ENCODE peak calls at places on chromosomes 12 and 14, in six cellular contexts. One of them, this sample, is unnamed.

GRCh38 chr14:68476212-68476964 is 316.5 kb downstream of the ZFP36L1 start:
- DNase-seq in DND-41: no peak
- DNase-seq in GM20000: peak
- DNase-seq in heart left ventricle: peak
- DNase-seq in A549: peak
- DNase-seq in stimulated activated CD8-positive, alpha-beta memory T cell treated with anti-CD3 and anti-CD28 coated beads, Interleukin-15, amount 100 ng/mL, for 4 hours: no peak
- DNase-seq in this sample: no peak

GRCh38 chr12:124847675-124848074 is 16.0 kb downstream of the SCARB1 start:
- DNase-seq in DND-41: no peak
- DNase-seq in GM20000: no peak
- DNase-seq in heart left ventricle: no peak
- DNase-seq in A549: no peak
- DNase-seq in stimulated activated CD8-positive, alpha-beta memory T cell treated with anti-CD3 and anti-CD28 coated beads, Interleukin-15, amount 100 ng/mL, for 4 hours: no peak
- DNase-seq in this sample: peak

GRCh38 chr12:6771509-6772330 is 600 bp upstream of the LAG3 start:
- DNase-seq in DND-41: no peak
- DNase-seq in GM20000: no peak
- DNase-seq in heart left ventricle: no peak
- DNase-seq in A549: no peak
- DNase-seq in stimulated activated CD8-positive, alpha-beta memory T cell treated with anti-CD3 and anti-CD28 coated beads, Interleukin-15, amount 100 ng/mL, for 4 hours: no peak
- DNase-seq in this sample: no peak

GRCh38 chr12:87988534-87988933 is 40.7 kb downstream of the C12orf50 start:
- DNase-seq in DND-41: no peak
- DNase-seq in GM20000: no peak
- DNase-seq in heart left ventricle: no peak
- DNase-seq in A549: no peak
- DNase-seq in stimulated activated CD8-positive, alpha-beta memory T cell treated with anti-CD3 and anti-CD28 coated beads, Interleukin-15, amount 100 ng/mL, for 4 hours: no peak
- DNase-seq in this sample: no peak

GRCh38 chr12:108638141-108638823 is 4.6 kb upstream of the SELPLG start:
- DNase-seq in DND-41: peak
- DNase-seq in GM20000: no peak
- DNase-seq in heart left ventricle: peak
- DNase-seq in A549: no peak
- DNase-seq in stimulated activated CD8-positive, alpha-beta memory T cell treated with anti-CD3 and anti-CD28 coated beads, Interleukin-15, amount 100 ng/mL, for 4 hours: no peak
- DNase-seq in this sample: peak

GRCh38 chr14:96631621-96632362 is 129.6 kb downstream of the PAPOLA start:
- DNase-seq in DND-41: no peak
- DNase-seq in GM20000: peak
- DNase-seq in heart left ventricle: no peak
- DNase-seq in A549: no peak
- DNase-seq in stimulated activated CD8-positive, alpha-beta memory T cell treated with anti-CD3 and anti-CD28 coated beads, Interleukin-15, amount 100 ng/mL, for 4 hours: no peak
- DNase-seq in this sample: no peak

GRCh38 chr12:78938341-78939084 is 73.9 kb downstream of the SYT1 start:
- DNase-seq in DND-41: no peak
- DNase-seq in GM20000: no peak
- DNase-seq in heart left ventricle: no peak
- DNase-seq in A549: no peak
- DNase-seq in stimulated activated CD8-positive, alpha-beta memory T cell treated with anti-CD3 and anti-CD28 coated beads, Interleukin-15, amount 100 ng/mL, for 4 hours: no peak
- DNase-seq in this sample: no peak

GRCh38 chr12:288687-289086 is 26.1 kb upstream of the SLC6A13 start:
- DNase-seq in DND-41: no peak
- DNase-seq in GM20000: no peak
- DNase-seq in heart left ventricle: no peak
- DNase-seq in A549: peak
- DNase-seq in stimulated activated CD8-positive, alpha-beta memory T cell treated with anti-CD3 and anti-CD28 coated beads, Interleukin-15, amount 100 ng/mL, for 4 hours: no peak
- DNase-seq in this sample: no peak

GRCh38 chr12:91703884-91704283 is 441.8 kb downstream of the BTG1 start:
- DNase-seq in DND-41: no peak
- DNase-seq in GM20000: no peak
- DNase-seq in heart left ventricle: no peak
- DNase-seq in A549: no peak
- DNase-seq in stimulated activated CD8-positive, alpha-beta memory T cell treated with anti-CD3 and anti-CD28 coated beads, Interleukin-15, amount 100 ng/mL, for 4 hours: no peak
- DNase-seq in this sample: no peak

GRCh38 chr12:132711169-132711843 is 664 bp downstream of the PGAM5 start:
- DNase-seq in DND-41: peak
- DNase-seq in GM20000: peak
- DNase-seq in heart left ventricle: no peak
- DNase-seq in A549: no peak
- DNase-seq in stimulated activated CD8-positive, alpha-beta memory T cell treated with anti-CD3 and anti-CD28 coated beads, Interleukin-15, amount 100 ng/mL, for 4 hours: no peak
- DNase-seq in this sample: no peak

GRCh38 chr14:76352639-76353281 is 23.2 kb upstream of the ESRRB start:
- DNase-seq in DND-41: peak
- DNase-seq in GM20000: peak
- DNase-seq in heart left ventricle: peak
- DNase-seq in A549: peak
- DNase-seq in stimulated activated CD8-positive, alpha-beta memory T cell treated with anti-CD3 and anti-CD28 coated beads, Interleukin-15, amount 100 ng/mL, for 4 hours: no peak
- DNase-seq in this sample: no peak

GRCh38 chr12:67280572-67280971 is 11.4 kb downstream of the CAND1 start:
- DNase-seq in DND-41: no peak
- DNase-seq in GM20000: no peak
- DNase-seq in heart left ventricle: no peak
- DNase-seq in A549: no peak
- DNase-seq in stimulated activated CD8-positive, alpha-beta memory T cell treated with anti-CD3 and anti-CD28 coated beads, Interleukin-15, amount 100 ng/mL, for 4 hours: no peak
- DNase-seq in this sample: no peak

GRCh38 chr12:116415408-116416108 is 138.1 kb upstream of the MED13L start:
- DNase-seq in DND-41: no peak
- DNase-seq in GM20000: no peak
- DNase-seq in heart left ventricle: no peak
- DNase-seq in A549: no peak
- DNase-seq in stimulated activated CD8-positive, alpha-beta memory T cell treated with anti-CD3 and anti-CD28 coated beads, Interleukin-15, amount 100 ng/mL, for 4 hours: no peak
- DNase-seq in this sample: no peak

GRCh38 chr12:25723921-25724491 is 170.9 kb upstream of the LMNTD1 start:
- DNase-seq in DND-41: no peak
- DNase-seq in GM20000: no peak
- DNase-seq in heart left ventricle: no peak
- DNase-seq in A549: no peak
- DNase-seq in stimulated activated CD8-positive, alpha-beta memory T cell treated with anti-CD3 and anti-CD28 coated beads, Interleukin-15, amount 100 ng/mL, for 4 hours: no peak
- DNase-seq in this sample: no peak

GRCh38 chr14:104341532-104342434 is 203.4 kb downstream of the KIF26A start:
- DNase-seq in DND-41: no peak
- DNase-seq in GM20000: peak
- DNase-seq in heart left ventricle: peak
- DNase-seq in A549: peak
- DNase-seq in stimulated activated CD8-positive, alpha-beta memory T cell treated with anti-CD3 and anti-CD28 coated beads, Interleukin-15, amount 100 ng/mL, for 4 hours: no peak
- DNase-seq in this sample: no peak

GRCh38 chr14:51157012-51157411 is 62.1 kb upstream of the TRIM9 start:
- DNase-seq in DND-41: no peak
- DNase-seq in GM20000: peak
- DNase-seq in heart left ventricle: no peak
- DNase-seq in A549: peak
- DNase-seq in stimulated activated CD8-positive, alpha-beta memory T cell treated with anti-CD3 and anti-CD28 coated beads, Interleukin-15, amount 100 ng/mL, for 4 hours: no peak
- DNase-seq in this sample: peak

GRCh38 chr14:100294213-100294962 is 11.9 kb downstream of the SLC25A29 start:
- DNase-seq in DND-41: no peak
- DNase-seq in GM20000: peak
- DNase-seq in heart left ventricle: no peak
- DNase-seq in A549: no peak
- DNase-seq in stimulated activated CD8-positive, alpha-beta memory T cell treated with anti-CD3 and anti-CD28 coated beads, Interleukin-15, amount 100 ng/mL, for 4 hours: no peak
- DNase-seq in this sample: no peak

GRCh38 chr12:97464241-97465011 is 1.8 kb downstream of the RMST start:
- DNase-seq in DND-41: no peak
- DNase-seq in GM20000: no peak
- DNase-seq in heart left ventricle: no peak
- DNase-seq in A549: no peak
- DNase-seq in stimulated activated CD8-positive, alpha-beta memory T cell treated with anti-CD3 and anti-CD28 coated beads, Interleukin-15, amount 100 ng/mL, for 4 hours: no peak
- DNase-seq in this sample: no peak

GRCh38 chr12:15842106-15842505 is 40.1 kb upstream of the STRAP start:
- DNase-seq in DND-41: no peak
- DNase-seq in GM20000: no peak
- DNase-seq in heart left ventricle: no peak
- DNase-seq in A549: peak
- DNase-seq in stimulated activated CD8-positive, alpha-beta memory T cell treated with anti-CD3 and anti-CD28 coated beads, Interleukin-15, amount 100 ng/mL, for 4 hours: no peak
- DNase-seq in this sample: no peak

GRCh38 chr12:123264642-123265041 is 7.0 kb downstream of the CDK2AP1 start:
- DNase-seq in DND-41: peak
- DNase-seq in GM20000: peak
- DNase-seq in heart left ventricle: no peak
- DNase-seq in A549: peak
- DNase-seq in stimulated activated CD8-positive, alpha-beta memory T cell treated with anti-CD3 and anti-CD28 coated beads, Interleukin-15, amount 100 ng/mL, for 4 hours: no peak
- DNase-seq in this sample: no peak

GRCh38 chr14:51454351-51454750 is 197.4 kb upstream of the FRMD6 start:
- DNase-seq in DND-41: no peak
- DNase-seq in GM20000: no peak
- DNase-seq in heart left ventricle: no peak
- DNase-seq in A549: no peak
- DNase-seq in stimulated activated CD8-positive, alpha-beta memory T cell treated with anti-CD3 and anti-CD28 coated beads, Interleukin-15, amount 100 ng/mL, for 4 hours: no peak
- DNase-seq in this sample: no peak

GRCh38 chr14:104214411-104214810 is 76.0 kb downstream of the KIF26A start:
- DNase-seq in DND-41: no peak
- DNase-seq in GM20000: no peak
- DNase-seq in heart left ventricle: no peak
- DNase-seq in A549: no peak
- DNase-seq in stimulated activated CD8-positive, alpha-beta memory T cell treated with anti-CD3 and anti-CD28 coated beads, Interleukin-15, amount 100 ng/mL, for 4 hours: no peak
- DNase-seq in this sample: no peak

GRCh38 chr14:76193696-76194095 is 42.0 kb downstream of the GPATCH2L start:
- DNase-seq in DND-41: no peak
- DNase-seq in GM20000: no peak
- DNase-seq in heart left ventricle: no peak
- DNase-seq in A549: no peak
- DNase-seq in stimulated activated CD8-positive, alpha-beta memory T cell treated with anti-CD3 and anti-CD28 coated beads, Interleukin-15, amount 100 ng/mL, for 4 hours: no peak
- DNase-seq in this sample: no peak

GRCh38 chr14:90475298-90475697 is 78.5 kb downstream of the CALM1 start:
- DNase-seq in DND-41: no peak
- DNase-seq in GM20000: no peak
- DNase-seq in heart left ventricle: no peak
- DNase-seq in A549: no peak
- DNase-seq in stimulated activated CD8-positive, alpha-beta memory T cell treated with anti-CD3 and anti-CD28 coated beads, Interleukin-15, amount 100 ng/mL, for 4 hours: no peak
- DNase-seq in this sample: no peak

GRCh38 chr12:64256166-64256800 is 34.2 kb upstream of the KICS2 start:
- DNase-seq in DND-41: no peak
- DNase-seq in GM20000: peak
- DNase-seq in heart left ventricle: no peak
- DNase-seq in A549: peak
- DNase-seq in stimulated activated CD8-positive, alpha-beta memory T cell treated with anti-CD3 and anti-CD28 coated beads, Interleukin-15, amount 100 ng/mL, for 4 hours: no peak
- DNase-seq in this sample: peak

GRCh38 chr14:91348861-91349465 is 68.7 kb downstream of the CCDC88C start:
- DNase-seq in DND-41: no peak
- DNase-seq in GM20000: no peak
- DNase-seq in heart left ventricle: no peak
- DNase-seq in A549: no peak
- DNase-seq in stimulated activated CD8-positive, alpha-beta memory T cell treated with anti-CD3 and anti-CD28 coated beads, Interleukin-15, amount 100 ng/mL, for 4 hours: no peak
- DNase-seq in this sample: no peak

GRCh38 chr12:6204533-6205143 is 4.4 kb downstream of the CD9 start:
- DNase-seq in DND-41: no peak
- DNase-seq in GM20000: no peak
- DNase-seq in heart left ventricle: no peak
- DNase-seq in A549: no peak
- DNase-seq in stimulated activated CD8-positive, alpha-beta memory T cell treated with anti-CD3 and anti-CD28 coated beads, Interleukin-15, amount 100 ng/mL, for 4 hours: no peak
- DNase-seq in this sample: no peak

GRCh38 chr12:51905507-51906438 is 1.5 kb upstream of the ACVRL1 start:
- DNase-seq in DND-41: no peak
- DNase-seq in GM20000: no peak
- DNase-seq in heart left ventricle: peak
- DNase-seq in A549: no peak
- DNase-seq in stimulated activated CD8-positive, alpha-beta memory T cell treated with anti-CD3 and anti-CD28 coated beads, Interleukin-15, amount 100 ng/mL, for 4 hours: no peak
- DNase-seq in this sample: no peak

GRCh38 chr12:57227315-57228115 is 2.0 kb upstream of the SHMT2 start:
- DNase-seq in DND-41: no peak
- DNase-seq in GM20000: no peak
- DNase-seq in heart left ventricle: no peak
- DNase-seq in A549: no peak
- DNase-seq in stimulated activated CD8-positive, alpha-beta memory T cell treated with anti-CD3 and anti-CD28 coated beads, Interleukin-15, amount 100 ng/mL, for 4 hours: no peak
- DNase-seq in this sample: no peak

GRCh38 chr12:52207895-52208294 is 16.1 kb upstream of the KRT80 start:
- DNase-seq in DND-41: no peak
- DNase-seq in GM20000: no peak
- DNase-seq in heart left ventricle: peak
- DNase-seq in A549: no peak
- DNase-seq in stimulated activated CD8-positive, alpha-beta memory T cell treated with anti-CD3 and anti-CD28 coated beads, Interleukin-15, amount 100 ng/mL, for 4 hours: no peak
- DNase-seq in this sample: no peak

GRCh38 chr12:91877022-91877421 is 268.6 kb downstream of the BTG1 start:
- DNase-seq in DND-41: peak
- DNase-seq in GM20000: peak
- DNase-seq in heart left ventricle: peak
- DNase-seq in A549: no peak
- DNase-seq in stimulated activated CD8-positive, alpha-beta memory T cell treated with anti-CD3 and anti-CD28 coated beads, Interleukin-15, amount 100 ng/mL, for 4 hours: peak
- DNase-seq in this sample: peak

GRCh38 chr12:105977256-105978051 is 161.3 kb downstream of the NUAK1 start:
- DNase-seq in DND-41: no peak
- DNase-seq in GM20000: no peak
- DNase-seq in heart left ventricle: no peak
- DNase-seq in A549: no peak
- DNase-seq in stimulated activated CD8-positive, alpha-beta memory T cell treated with anti-CD3 and anti-CD28 coated beads, Interleukin-15, amount 100 ng/mL, for 4 hours: no peak
- DNase-seq in this sample: no peak

GRCh38 chr12:115155665-115156645 is 472.0 kb upstream of the TBX3 start:
- DNase-seq in DND-41: no peak
- DNase-seq in GM20000: no peak
- DNase-seq in heart left ventricle: no peak
- DNase-seq in A549: peak
- DNase-seq in stimulated activated CD8-positive, alpha-beta memory T cell treated with anti-CD3 and anti-CD28 coated beads, Interleukin-15, amount 100 ng/mL, for 4 hours: no peak
- DNase-seq in this sample: no peak

GRCh38 chr12:41795910-41796309 is 348.8 kb downstream of the GXYLT1 start:
- DNase-seq in DND-41: no peak
- DNase-seq in GM20000: no peak
- DNase-seq in heart left ventricle: no peak
- DNase-seq in A549: peak
- DNase-seq in stimulated activated CD8-positive, alpha-beta memory T cell treated with anti-CD3 and anti-CD28 coated beads, Interleukin-15, amount 100 ng/mL, for 4 hours: no peak
- DNase-seq in this sample: no peak

GRCh38 chr14:52153939-52154338 is 85.1 kb upstream of the NID2 start:
- DNase-seq in DND-41: peak
- DNase-seq in GM20000: no peak
- DNase-seq in heart left ventricle: no peak
- DNase-seq in A549: no peak
- DNase-seq in stimulated activated CD8-positive, alpha-beta memory T cell treated with anti-CD3 and anti-CD28 coated beads, Interleukin-15, amount 100 ng/mL, for 4 hours: no peak
- DNase-seq in this sample: no peak

GRCh38 chr14:103803661-103804060 is 43.7 kb downstream of the PPP1R13B start:
- DNase-seq in DND-41: no peak
- DNase-seq in GM20000: no peak
- DNase-seq in heart left ventricle: no peak
- DNase-seq in A549: peak
- DNase-seq in stimulated activated CD8-positive, alpha-beta memory T cell treated with anti-CD3 and anti-CD28 coated beads, Interleukin-15, amount 100 ng/mL, for 4 hours: no peak
- DNase-seq in this sample: no peak

This sample was measured in COLO829.